ENCODE peak calls at places on chromosomes 2 and 18, in four cellular contexts. One of them, this sample, is unnamed.

GRCh38 chr18:25350561-25351201 is 1.3 kb downstream of the ZNF521 start:
- DNase-seq in H9: peak
- DNase-seq in mesendoderm: peak
- DNase-seq in H1: no peak
- DNase-seq in this sample: peak

GRCh38 chr2:238916875-238917590 is 69.1 kb downstream of the TWIST2 start:
- DNase-seq in H9: no peak
- DNase-seq in mesendoderm: no peak
- DNase-seq in H1: no peak
- DNase-seq in this sample: no peak

GRCh38 chr2:133241231-133241575 is 327.1 kb downstream of the NCKAP5 start:
- DNase-seq in H9: no peak
- DNase-seq in mesendoderm: no peak
- DNase-seq in H1: no peak
- DNase-seq in this sample: peak

GRCh38 chr2:182666674-182667320 is 49.3 kb upstream of the DNAJC10 start:
- DNase-seq in H9: no peak
- DNase-seq in mesendoderm: peak
- DNase-seq in H1: no peak
- DNase-seq in this sample: peak

GRCh38 chr2:184155791-184156190 is 442.5 kb upstream of the ZNF804A start:
- DNase-seq in H9: no peak
- DNase-seq in mesendoderm: peak
- DNase-seq in H1: no peak
- DNase-seq in this sample: no peak

GRCh38 chr2:239874636-239875356 is 150.3 kb downstream of the NDUFA10 start:
- DNase-seq in H9: peak
- DNase-seq in mesendoderm: no peak
- DNase-seq in H1: no peak
- DNase-seq in this sample: no peak

GRCh38 chr2:36507408-36507812 is 90.6 kb downstream of the FEZ2 start:
- DNase-seq in H9: peak
- DNase-seq in mesendoderm: peak
- DNase-seq in H1: peak
- DNase-seq in this sample: peak

GRCh38 chr2:159133795-159134194 is 152.7 kb downstream of the WDSUB1 start:
- DNase-seq in H9: no peak
- DNase-seq in mesendoderm: no peak
- DNase-seq in H1: no peak
- DNase-seq in this sample: peak

GRCh38 chr18:58820251-58820650 is 44.4 kb upstream of the ZNF532 start:
- DNase-seq in H9: no peak
- DNase-seq in mesendoderm: no peak
- DNase-seq in H1: no peak
- DNase-seq in this sample: no peak

DNA sequence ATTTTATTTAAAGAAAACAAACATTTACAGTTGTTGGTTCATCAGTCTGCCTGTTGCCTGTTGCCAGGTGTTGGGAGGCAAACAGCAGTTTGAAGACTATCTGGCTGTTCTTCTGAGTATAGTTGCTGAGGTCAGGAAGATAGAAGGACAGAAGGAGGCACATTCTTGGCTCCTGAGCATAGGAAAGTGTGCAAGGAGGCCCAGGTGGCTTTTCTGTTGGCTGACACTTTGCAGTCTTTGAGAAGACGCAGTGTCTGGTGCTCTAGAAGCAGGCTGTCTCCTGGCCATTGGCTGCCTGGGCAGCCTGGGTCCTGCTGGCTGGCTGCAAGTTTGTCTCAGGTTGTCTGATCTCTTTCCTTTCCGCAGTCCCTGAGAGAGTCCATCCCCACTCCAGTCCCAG is 36.4 kb downstream of the TMEM17 start:
- DNase-seq in H9: no peak
- DNase-seq in mesendoderm: no peak
- DNase-seq in H1: no peak
- DNase-seq in this sample: no peak
- H4K5ac ChIP-seq in H9: no peak
- H4K5ac ChIP-seq in mesendoderm: no peak
- H4K5ac ChIP-seq in H1: no peak
- H4K5ac ChIP-seq in this sample: no peak

DNA sequence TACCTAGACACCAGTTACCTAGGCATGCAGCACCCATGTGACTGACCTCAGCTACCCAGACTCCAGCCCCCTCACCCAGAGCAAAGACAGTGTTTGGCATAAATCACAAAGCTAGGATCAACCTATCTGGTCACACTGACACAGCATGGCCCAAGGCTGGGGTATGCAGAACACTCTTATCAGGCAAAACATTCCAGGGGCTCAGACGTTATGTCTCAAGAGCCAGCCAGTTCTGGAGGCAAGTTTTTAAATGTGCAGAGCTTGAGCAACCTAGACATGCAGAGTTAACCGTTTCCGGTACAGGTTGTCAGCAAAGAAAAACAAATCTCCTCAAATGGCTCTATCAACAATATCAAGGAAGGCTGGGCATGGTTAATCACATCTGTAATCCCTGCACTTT is 92.8 kb downstream of the AP1S3 start:
- DNase-seq in H9: no peak
- DNase-seq in mesendoderm: peak
- DNase-seq in H1: no peak
- DNase-seq in this sample: peak
- H3K23ac ChIP-seq in H9: no peak
- H3K23ac ChIP-seq in mesendoderm: no peak
- H3K23ac ChIP-seq in H1: no peak
- H3K23ac ChIP-seq in this sample: no peak

GRCh38 chr2:75162897-75163296 is 36.4 kb downstream of the TACR1 start:
- DNase-seq in H9: no peak
- DNase-seq in mesendoderm: no peak
- DNase-seq in H1: no peak
- DNase-seq in this sample: no peak
- H4K5ac ChIP-seq in H9: no peak
- H4K5ac ChIP-seq in mesendoderm: no peak
- H4K5ac ChIP-seq in H1: no peak
- H4K5ac ChIP-seq in this sample: no peak

GRCh38 chr2:110105183-110105582 is 10.4 kb downstream of the MALL start:
- DNase-seq in H9: no peak
- DNase-seq in mesendoderm: no peak
- DNase-seq in H1: no peak
- DNase-seq in this sample: no peak

GRCh38 chr2:110104025-110104771 is 11.4 kb downstream of the MALL start:
- DNase-seq in H9: no peak
- DNase-seq in mesendoderm: no peak
- DNase-seq in H1: no peak
- DNase-seq in this sample: no peak

GRCh38 chr2:110101280-110101844 is 14.3 kb downstream of the MALL start:
- DNase-seq in H9: peak
- DNase-seq in mesendoderm: peak
- DNase-seq in H1: peak
- DNase-seq in this sample: peak

GRCh38 chr2:110101911-110102774 is 13.5 kb downstream of the MALL start:
- DNase-seq in H9: no peak
- DNase-seq in mesendoderm: no peak
- DNase-seq in H1: no peak
- DNase-seq in this sample: peak

DNA sequence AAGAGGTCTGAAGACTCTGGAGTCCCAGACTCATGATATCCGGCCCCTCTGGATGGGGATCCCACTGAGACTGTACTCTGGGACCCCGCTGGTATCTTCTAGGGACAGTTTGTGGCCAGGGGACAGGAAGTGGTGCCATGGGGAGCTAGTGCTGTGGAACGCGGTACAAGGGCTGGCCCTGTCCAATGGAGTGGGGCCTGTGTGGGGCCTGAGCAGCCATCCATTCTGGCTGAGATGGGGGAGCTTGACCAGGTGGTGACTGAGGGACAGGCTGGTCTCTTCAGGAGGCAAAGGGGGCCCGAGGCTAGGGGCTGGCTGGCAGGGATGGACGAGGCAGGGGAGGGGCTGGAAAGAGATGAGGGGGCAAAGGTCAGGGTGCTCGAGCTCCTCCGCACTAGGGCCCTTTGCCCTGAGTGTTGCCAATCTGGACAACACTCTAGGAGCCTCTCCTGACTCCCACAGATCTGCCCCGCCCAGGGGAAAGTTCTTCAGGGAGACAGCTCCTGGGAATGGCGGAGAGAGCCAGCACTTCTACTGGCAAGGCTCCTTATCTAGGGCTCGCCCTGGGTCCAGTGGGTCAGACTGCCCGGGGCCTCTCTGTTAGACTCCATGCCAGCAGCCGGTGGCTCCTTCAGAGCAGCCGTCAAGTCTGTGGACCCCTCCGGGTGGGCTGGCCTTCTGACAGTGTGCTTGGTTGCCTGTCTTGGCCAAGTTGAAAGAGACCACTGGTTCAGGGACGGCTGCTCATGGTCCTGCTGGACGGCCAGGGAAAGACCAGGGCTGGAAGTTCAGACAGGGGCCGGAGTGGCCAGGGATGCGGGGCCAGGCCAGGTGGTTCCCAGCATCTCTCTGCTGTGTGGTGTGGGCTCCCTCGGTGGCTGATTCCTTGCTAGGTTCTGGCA is 12.3 kb downstream of the MALL start:
- DNase-seq in H9: no peak
- DNase-seq in mesendoderm: no peak
- DNase-seq in H1: no peak
- DNase-seq in this sample: no peak
- H3K23ac ChIP-seq in H9: no peak
- H3K23ac ChIP-seq in mesendoderm: no peak
- H3K23ac ChIP-seq in H1: no peak
- H3K23ac ChIP-seq in this sample: no peak

DNA sequence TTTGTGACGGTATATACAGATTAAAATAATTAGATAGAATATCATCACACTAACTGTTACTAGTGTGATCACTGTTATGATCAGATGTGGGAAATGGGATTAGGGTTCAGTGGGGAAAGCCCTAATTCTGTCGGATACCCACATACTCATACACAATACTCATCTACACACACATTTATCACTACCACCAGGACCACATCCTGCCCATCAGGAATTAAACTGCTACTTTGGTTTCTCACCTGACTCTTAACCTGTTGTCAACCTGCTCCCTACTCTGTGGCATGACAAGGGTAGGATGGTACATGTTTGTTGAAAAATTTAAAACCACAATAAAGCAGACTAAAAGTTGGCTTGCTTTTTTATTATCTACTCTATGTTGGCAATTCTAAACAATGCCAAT is 24.8 kb upstream of the CYP26B1 start:
- DNase-seq in H9: no peak
- DNase-seq in mesendoderm: no peak
- DNase-seq in H1: no peak
- DNase-seq in this sample: no peak
- H4K5ac ChIP-seq in H9: no peak
- H4K5ac ChIP-seq in mesendoderm: no peak
- H4K5ac ChIP-seq in H1: no peak
- H4K5ac ChIP-seq in this sample: no peak

DNA sequence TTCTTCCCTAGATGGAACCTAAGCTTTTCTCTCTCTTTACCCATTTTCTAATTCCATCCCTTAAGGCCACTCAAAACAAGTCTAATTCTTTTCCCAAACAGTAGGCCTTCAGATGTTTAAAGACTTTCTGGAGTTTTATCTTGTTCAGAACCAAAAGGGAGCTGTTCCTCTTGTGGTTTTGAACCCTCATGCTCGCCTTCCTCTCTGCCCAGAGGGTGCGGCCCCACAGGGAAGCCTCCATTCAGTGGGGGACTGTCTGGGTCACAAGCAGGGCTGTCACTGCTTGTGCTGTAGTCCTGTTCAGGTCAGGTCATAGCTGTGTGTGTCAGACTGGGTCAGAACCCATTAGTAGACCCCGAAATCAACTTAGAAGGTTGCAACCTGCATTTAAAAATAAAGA is 56.5 kb downstream of the TET3 start:
- DNase-seq in H9: no peak
- DNase-seq in mesendoderm: no peak
- DNase-seq in H1: no peak
- DNase-seq in this sample: no peak
- H3K23ac ChIP-seq in H9: no peak
- H3K23ac ChIP-seq in mesendoderm: no peak
- H3K23ac ChIP-seq in H1: no peak
- H3K23ac ChIP-seq in this sample: no peak

GRCh38 chr2:219777388-219777787 is 150.0 kb downstream of the SLC4A3 start:
- DNase-seq in H9: no peak
- DNase-seq in mesendoderm: no peak
- DNase-seq in H1: no peak
- DNase-seq in this sample: no peak

GRCh38 chr2:219769044-219770030 is 141.9 kb downstream of the SLC4A3 start:
- DNase-seq in H9: no peak
- DNase-seq in mesendoderm: no peak
- DNase-seq in H1: no peak
- DNase-seq in this sample: peak

GRCh38 chr2:219772103-219772502 is 144.7 kb downstream of the SLC4A3 start:
- DNase-seq in H9: no peak
- DNase-seq in mesendoderm: no peak
- DNase-seq in H1: no peak
- DNase-seq in this sample: no peak

GRCh38 chr2:219775506-219775905 is 148.1 kb downstream of the SLC4A3 start:
- DNase-seq in H9: no peak
- DNase-seq in mesendoderm: no peak
- DNase-seq in H1: no peak
- DNase-seq in this sample: no peak

GRCh38 chr2:219772697-219773096 is 145.3 kb downstream of the SLC4A3 start:
- DNase-seq in H9: no peak
- DNase-seq in mesendoderm: no peak
- DNase-seq in H1: no peak
- DNase-seq in this sample: no peak
- H4K5ac ChIP-seq in H9: no peak
- H4K5ac ChIP-seq in mesendoderm: no peak
- H4K5ac ChIP-seq in H1: no peak
- H4K5ac ChIP-seq in this sample: no peak

GRCh38 chr2:99140860-99141109 is 722 bp upstream of the C2orf15 start:
- DNase-seq in H9: no peak
- DNase-seq in mesendoderm: no peak
- DNase-seq in H1: no peak
- DNase-seq in this sample: no peak
- H3K23ac ChIP-seq in H9: no peak
- H3K23ac ChIP-seq in mesendoderm: no peak
- H3K23ac ChIP-seq in H1: no peak
- H3K23ac ChIP-seq in this sample: peak

DNA sequence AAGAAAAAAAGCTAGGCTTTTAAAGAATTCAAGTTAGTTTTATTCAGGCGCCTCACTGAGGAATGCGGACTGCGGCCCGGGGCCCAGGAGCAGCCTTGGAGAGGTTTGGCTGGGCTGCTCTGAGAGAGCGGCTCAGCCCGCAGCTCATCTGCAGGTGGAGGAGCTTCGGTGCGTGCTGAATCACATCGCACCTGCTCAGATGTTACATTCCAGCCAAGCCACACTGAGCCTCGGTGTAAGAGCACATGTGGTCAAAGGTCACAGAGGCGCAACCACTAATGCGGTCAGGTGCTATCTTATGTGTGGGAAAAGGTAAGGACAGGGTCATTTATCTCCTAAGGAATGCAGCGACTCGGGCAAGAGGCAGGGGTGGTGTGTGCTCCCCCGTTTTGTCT is 17.1 kb upstream of the CNDP1 start:
- DNase-seq in H9: no peak
- DNase-seq in mesendoderm: no peak
- DNase-seq in H1: no peak
- DNase-seq in this sample: no peak
- H4K5ac ChIP-seq in H9: no peak
- H4K5ac ChIP-seq in mesendoderm: no peak
- H4K5ac ChIP-seq in H1: no peak
- H4K5ac ChIP-seq in this sample: no peak